ENCODE peak calls at places on chromosomes 16 and 17, in five cellular contexts. B, Z, R, J and S are unnamed samples.
A peak's percentile ranks its signal among the peaks of the same experiment; 100 is the strongest.

GRCh38 chr17:27496501-27496943 is 40.3 kb downstream of the KSR1 start:
- DNase-seq in B (peak; percentile 66), Z (no peak), R (no peak), J (no peak), S (no peak)

GRCh38 chr17:46795379-46795952 is 23.0 kb downstream of the WNT3 start:
- DNase-seq in B (no peak), Z (no peak), R (no peak), J (no peak), S (no peak)

GRCh38 chr16:70687671-70688265 is 1.9 kb upstream of the MTSS2 start:
- DNase-seq in B (peak; percentile 80), Z (no peak), R (no peak), J (no peak), S (no peak)

GRCh38 chr17:81341347-81342061 is 46.4 kb upstream of the SLC38A10 start:
- DNase-seq in B (peak; percentile 78), Z (no peak), R (no peak), J (no peak), S (no peak)

GRCh38 chr17:69763503-69763902 is 311.5 kb upstream of the KCNJ16 start:
- DNase-seq in B (no peak), Z (no peak), R (no peak), J (no peak), S (no peak)

GRCh38 chr17:42287305-42288077 is 807 bp upstream of the STAT5A start:
- DNase-seq in B (peak; percentile 88), Z (peak; percentile 53), R (peak; percentile 88), J (peak; percentile 53), S (no peak)

GRCh38 chr16:19223235-19223847 is 55.3 kb downstream of the SYT17 start:
- DNase-seq in B (no peak), Z (no peak), R (no peak), J (no peak), S (no peak)

GRCh38 chr16:67181346-67181745 is 2.4 kb downstream of the MATCAP1 start:
- DNase-seq in B (peak; percentile 90), Z (peak; percentile 75), R (no peak), J (no peak), S (no peak)

GRCh38 chr16:88905563-88905962 is 39.1 kb upstream of the PABPN1L start:
- DNase-seq in B (no peak), Z (no peak), R (no peak), J (no peak), S (no peak)

GRCh38 chr17:72120878-72121163 is at the start of gene SOX9:
- DNase-seq in B (peak; percentile 95), Z (no peak), R (peak; percentile 93), J (peak; percentile 91), S (peak; percentile 94)

GRCh38 chr17:73257516-73257915 is 4.2 kb downstream of the CPSF4L start:
- DNase-seq in B (no peak), Z (peak; percentile 33), R (no peak), J (no peak), S (no peak)

GRCh38 chr17:2723997-2724782 is 12.6 kb upstream of the CLUH start:
- DNase-seq in B (peak; percentile 88), Z (no peak), R (no peak), J (peak; percentile 45), S (no peak)

GRCh38 chr17:66002807-66003206 is 189.1 kb downstream of the CEP112 start:
- DNase-seq in B (no peak), Z (no peak), R (no peak), J (no peak), S (no peak)

GRCh38 chr17:27552467-27552779 is 78.6 kb upstream of the LGALS9 start:
- DNase-seq in B (no peak), Z (no peak), R (no peak), J (no peak), S (no peak)

GRCh38 chr16:66588981-66589713 is 9.9 kb downstream of the CMTM2 start:
- DNase-seq in B (no peak), Z (no peak), R (no peak), J (peak; percentile 45), S (no peak)

GRCh38 chr16:77416939-77417480 is 17.8 kb downstream of the ADAMTS18 start:
- DNase-seq in B (no peak), Z (no peak), R (no peak), J (no peak), S (no peak)

GRCh38 chr16:20363191-20363590 is 10.7 kb upstream of the UMOD start:
- DNase-seq in B (no peak), Z (no peak), R (no peak), J (no peak), S (no peak)

GRCh38 chr17:41785876-41786226 is 660 bp downstream of the JUP start:
- DNase-seq in B (peak; percentile 94), Z (peak; percentile 55), R (no peak), J (no peak), S (no peak)

GRCh38 chr16:89502319-89502843 is 5.8 kb upstream of the SPG7 start:
- DNase-seq in B (peak; percentile 82), Z (no peak), R (no peak), J (no peak), S (no peak)

GRCh38 chr16:4612474-4612931 is 2.2 kb downstream of the UBALD1 start:
- DNase-seq in B (no peak), Z (no peak), R (no peak), J (no peak), S (no peak)

GRCh38 chr16:80038566-80038965 is 438.0 kb upstream of the MAF start:
- DNase-seq in B (no peak), Z (no peak), R (no peak), J (no peak), S (no peak)

GRCh38 chr17:63772801-63773271 is 561 bp downstream of the CCDC47 start:
- DNase-seq in B (no peak), Z (no peak), R (no peak), J (no peak), S (no peak)

GRCh38 chr16:15498427-15499175 is 64.2 kb downstream of the BMERB1 start:
- DNase-seq in B (no peak), Z (no peak), R (no peak), J (no peak), S (no peak)

GRCh38 chr17:56754523-56755208 is 79.1 kb downstream of the C17orf67 start:
- DNase-seq in B (no peak), Z (no peak), R (no peak), J (no peak), S (no peak)

GRCh38 chr16:27402569-27402963 is 592 bp downstream of the IL21R start:
- DNase-seq in B (no peak), Z (no peak), R (no peak), J (no peak), S (no peak)

GRCh38 chr17:31061678-31062077 is 33.1 kb upstream of the NF1 start:
- DNase-seq in B (no peak), Z (no peak), R (no peak), J (no peak), S (no peak)

GRCh38 chr17:20073056-20073979 is 64.2 kb downstream of the SPECC1 start:
- DNase-seq in B (peak; percentile 88), Z (peak; percentile 45), R (no peak), J (peak; percentile 65), S (peak; percentile 55)

DNA sequence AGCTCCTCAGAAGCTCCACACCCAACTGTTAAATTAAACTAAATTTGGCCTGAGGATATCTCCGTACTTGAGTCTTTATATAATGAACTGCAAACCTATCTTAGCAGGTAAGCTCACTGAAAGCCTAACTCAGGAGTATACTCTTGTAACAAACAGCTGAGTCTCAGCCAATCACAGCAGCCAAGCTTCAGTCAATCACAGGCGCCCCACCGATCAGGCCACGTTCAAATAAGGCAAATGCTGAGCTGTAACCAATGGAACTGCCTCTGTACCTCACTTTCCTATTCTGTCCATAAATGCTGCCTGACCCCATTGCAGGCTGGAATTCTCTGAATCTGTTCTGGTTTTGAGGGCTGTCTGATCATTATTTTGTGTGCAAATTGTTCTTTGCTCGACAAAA is 93.0 kb upstream of the CES5A start:
- DNase-seq in B (no peak), Z (no peak), R (no peak), J (no peak), S (no peak)
- H3K4me3 ChIP-seq in B (no peak overlapping the region), Z (no peak overlapping the region), R (no peak overlapping the region), J (no peak overlapping the region), S (no peak overlapping the region)

GRCh38 chr17:75587718-75588545 is at the start of gene MYO15B:
- DNase-seq in B (peak; percentile 92), Z (peak; percentile 60), R (no peak), J (peak; percentile 70), S (no peak)
- H3K27ac ChIP-seq in B (peak within 1 kb of the TSS; percentile 94), Z (peak within 1 kb of the TSS; percentile 89), R (peak within 1 kb of the TSS; percentile 94), J (peak within 1 kb of the TSS; percentile 98), S (peak within 1 kb of the TSS; percentile 70)

GRCh38 chr17:50194441-50195195 is 6.8 kb downstream of the COL1A1 start:
- DNase-seq in B (no peak), Z (no peak), R (no peak), J (no peak), S (no peak)

GRCh38 chr17:50196826-50197225 is 4.6 kb downstream of the COL1A1 start:
- DNase-seq in B (no peak), Z (no peak), R (no peak), J (no peak), S (no peak)

GRCh38 chr17:50192873-50193274 is 8.6 kb downstream of the COL1A1 start:
- DNase-seq in B (peak; percentile 46), Z (no peak), R (no peak), J (no peak), S (no peak)

GRCh38 chr17:50196036-50196435 is 5.4 kb downstream of the COL1A1 start:
- DNase-seq in B (no peak), Z (no peak), R (no peak), J (no peak), S (no peak)

DNA sequence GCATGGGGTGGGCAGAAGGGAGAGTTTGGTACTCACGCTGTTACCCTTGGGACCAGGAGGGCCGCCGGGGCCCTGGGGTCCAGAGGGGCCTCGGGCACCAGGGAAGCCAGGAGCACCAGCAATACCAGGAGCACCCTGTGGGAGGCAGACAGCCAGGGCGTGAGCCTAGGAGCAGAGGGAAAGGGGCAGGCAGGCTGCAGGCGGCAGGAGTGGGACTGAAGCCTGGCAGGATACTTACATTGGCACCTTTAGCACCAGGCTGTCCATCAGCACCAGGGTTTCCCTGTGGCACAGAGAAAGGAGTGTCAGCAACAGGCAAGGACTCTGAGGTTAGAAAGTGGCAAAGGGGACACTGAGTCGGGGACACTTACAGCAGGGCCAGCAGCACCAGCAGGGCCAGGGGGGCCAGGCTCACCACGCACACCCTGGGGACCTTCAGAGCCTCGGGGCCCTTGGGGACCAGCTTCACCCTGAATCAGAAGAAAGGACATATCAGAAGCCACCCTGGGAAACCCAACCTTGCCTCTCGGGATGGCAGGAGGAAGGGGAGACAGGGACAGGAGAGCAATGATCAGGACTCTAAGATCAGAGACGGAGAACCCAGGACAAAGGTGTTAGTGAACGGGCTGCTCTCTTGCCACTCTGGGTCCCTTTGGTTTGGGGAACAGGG is 6.1 kb downstream of the COL1A1 start:
- DNase-seq in B (peak; percentile 58), Z (no peak), R (no peak), J (no peak), S (no peak)
- TF ChIP-seq CTCF in B (no peak), Z (no peak), R (no peak), J (no peak), S (no peak)

DNA sequence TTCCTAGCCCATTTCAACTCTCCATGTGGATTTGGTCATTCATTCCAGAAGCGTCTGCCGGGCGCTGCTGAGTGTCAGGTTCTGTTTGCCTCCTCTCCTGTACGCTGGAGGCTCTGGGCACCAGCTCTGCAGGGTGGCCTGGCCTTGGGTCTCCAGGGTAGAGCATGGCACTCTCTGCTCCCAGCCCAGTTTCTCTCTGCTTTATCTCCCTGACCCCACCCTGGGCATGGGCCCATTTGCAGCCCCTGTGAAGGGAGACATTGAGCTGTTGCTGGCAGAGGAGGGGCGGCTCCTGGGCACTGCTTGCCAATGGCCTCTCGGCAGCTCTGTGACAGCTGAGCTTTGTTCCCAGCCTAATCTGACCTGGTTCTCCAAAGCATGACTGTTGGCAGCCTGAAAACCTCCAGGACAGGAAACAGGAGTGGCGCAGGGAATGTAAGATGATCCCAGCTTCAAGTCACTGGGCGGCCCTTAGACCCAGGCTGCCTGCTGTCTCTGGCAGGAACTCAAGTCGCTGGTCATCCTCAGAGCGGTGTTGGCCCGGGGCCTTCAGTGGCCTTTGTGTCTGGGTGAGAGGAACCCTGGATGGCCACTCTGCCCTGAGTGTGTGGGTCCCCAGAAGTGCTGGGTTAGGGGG is 146.8 kb downstream of the SEC14L1 start:
- DNase-seq in B (peak; percentile 91), Z (no peak), R (no peak), J (peak; percentile 64), S (no peak)
- H3K4me3 ChIP-seq in B (no peak overlapping the region), Z (no peak overlapping the region), R (no peak overlapping the region), J (no peak overlapping the region), S (no peak overlapping the region)